ENCODE peak calls at places on chromosomes 11 and 22, in nine cellular contexts. A is PC-9, J is tibial nerve, L is GM06990, G is H1, V is OCI-LY7, T is gastrocnemius medialis, N is lower lobe of right lung, X is lung. O is an unnamed sample.
A peak's percentile ranks its signal among the peaks of the same experiment; 100 is the strongest.

GRCh38 chr11:66484825-66485380 is 4.7 kb downstream of the DPP3 start:
- DNase-seq in A (no peak), J (no peak), L (no peak), G (no peak), V (no peak), T (no peak), N (no peak), X (no peak), O (no peak)

GRCh38 chr11:130420478-130421198 is 7.8 kb downstream of the ADAMTS8 start:
- DNase-seq in A (no peak), J (no peak), L (no peak), G (no peak), V (no peak), T (no peak), N (no peak), X (peak; percentile 55), O (no peak)

GRCh38 chr11:118897721-118898310 is 14.1 kb downstream of the CXCR5 start:
- DNase-seq in A (no peak), J (no peak), L (no peak), G (no peak), V (no peak), T (no peak), N (no peak), X (no peak), O (no peak)

GRCh38 chr11:1138053-1138452 is 19.7 kb upstream of the MUC5AC start:
- DNase-seq in A (no peak), J (no peak), L (no peak), G (no peak), V (no peak), T (no peak), N (no peak), X (no peak), O (no peak)

GRCh38 chr11:73383249-73384126 is 7.3 kb downstream of the RELT start:
- DNase-seq in A (no peak), J (no peak), L (no peak), G (no peak), V (peak; percentile 58), T (no peak), N (no peak), X (no peak), O (no peak)

GRCh38 chr11:80616070-80616800 is 1175.4 kb upstream of the TENM4 start:
- DNase-seq in A (peak; percentile 17), J (no peak), L (no peak), G (no peak), V (no peak), T (no peak), N (no peak), X (no peak), O (no peak)

GRCh38 chr11:36594316-36594989 is at the start of gene IFTAP:
- DNase-seq in A (peak; percentile 88), J (peak; percentile 60), L (no peak), G (peak; percentile 56), V (no peak), T (peak; percentile 56), N (peak; percentile 59), X (peak; percentile 54), O (peak; percentile 50)

GRCh38 chr22:28600546-28601143 is 79.0 kb downstream of the TTC28 start:
- DNase-seq in A (peak; percentile 40), J (no peak), L (peak; percentile 9), G (no peak), V (peak; percentile 72), T (no peak), N (no peak), X (no peak), O (no peak)

GRCh38 chr11:122741613-122742012 is 86.1 kb downstream of the UBASH3B start:
- DNase-seq in A (no peak), J (peak; percentile 46), L (no peak), G (no peak), V (no peak), T (peak; percentile 48), N (peak; percentile 58), X (peak; percentile 41), O (no peak)

GRCh38 chr11:98003606-98004371 is 1017.0 kb upstream of the CNTN5 start:
- DNase-seq in A (no peak), J (no peak), L (no peak), G (no peak), V (no peak), T (no peak), N (no peak), X (no peak), O (no peak)

GRCh38 chr11:91608662-91609061 is 616.0 kb upstream of the FAT3 start:
- DNase-seq in A (no peak), J (no peak), L (no peak), G (no peak), V (no peak), T (no peak), N (no peak), X (no peak), O (no peak)

GRCh38 chr11:104918113-104918824 is 20.0 kb upstream of the CASP12 start:
- DNase-seq in A (no peak), J (no peak), L (no peak), G (no peak), V (no peak), T (no peak), N (no peak), X (no peak), O (no peak)

GRCh38 chr11:66541892-66542291 is 4.0 kb downstream of the ZDHHC24 start:
- DNase-seq in A (no peak), J (no peak), L (no peak), G (no peak), V (no peak), T (no peak), N (no peak), X (no peak), O (peak; percentile 30)

GRCh38 chr22:24703101-24703500 is 71.4 kb downstream of the PIWIL3 start:
- DNase-seq in A (no peak), J (no peak), L (no peak), G (no peak), V (no peak), T (no peak), N (no peak), X (no peak), O (no peak)

GRCh38 chr11:645536-645935 is 8.5 kb downstream of the DRD4 start:
- DNase-seq in A (no peak), J (no peak), L (no peak), G (no peak), V (no peak), T (no peak), N (no peak), X (no peak), O (no peak)

GRCh38 chr11:111665779-111666178 is 63.5 kb downstream of the SIK2 start:
- DNase-seq in A (no peak), J (no peak), L (no peak), G (no peak), V (peak; percentile 24), T (no peak), N (no peak), X (no peak), O (no peak)

DNA sequence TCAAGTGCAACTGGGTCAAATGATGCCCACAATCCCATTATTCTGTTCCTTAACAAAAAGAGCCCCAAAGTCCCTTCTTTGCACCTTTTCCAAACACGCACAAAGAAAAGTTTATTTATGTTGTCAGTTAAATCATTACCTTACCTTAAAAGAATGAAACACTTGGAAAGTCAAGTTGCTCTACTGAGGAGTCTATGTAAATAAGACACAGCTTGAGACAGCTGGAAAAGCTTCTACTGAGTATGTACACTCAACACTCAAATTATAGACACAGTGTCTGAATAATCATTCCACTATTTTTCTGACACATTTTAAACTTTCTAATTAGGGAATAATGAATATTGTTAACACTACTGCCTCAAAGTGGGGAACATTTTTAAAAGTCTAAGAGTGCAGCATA is 21.6 kb upstream of the PHLDA2 start:
- DNase-seq in A (no peak), J (no peak), L (no peak), G (no peak), V (no peak), T (no peak), N (no peak), X (no peak), O (no peak)
- H3K36me3 ChIP-seq in A (no peaks in the 10 kb centered on the region), J (peaks cover 22% of the 10 kb centered on the region), L (peaks cover 46% of the 10 kb centered on the region), G (peaks cover 49% of the 10 kb centered on the region), V (peaks cover 100% of the 10 kb centered on the region), T (peaks cover 5% of the 10 kb centered on the region), N (peaks cover 93% of the 10 kb centered on the region), X (peaks cover 42% of the 10 kb centered on the region), O (peaks cover 17% of the 10 kb centered on the region)

GRCh38 chr22:49997221-49997599 is 15.4 kb downstream of the IL17REL start:
- DNase-seq in A (peak; percentile 34), J (no peak), L (no peak), G (no peak), V (no peak), T (no peak), N (peak; percentile 63), X (no peak), O (no peak)

GRCh38 chr22:49998718-49999062 is 13.9 kb downstream of the IL17REL start:
- DNase-seq in A (no peak), J (no peak), L (no peak), G (no peak), V (no peak), T (no peak), N (peak; percentile 23), X (no peak), O (no peak)

GRCh38 chr22:49999063-49999900 is 13.3 kb downstream of the IL17REL start:
- DNase-seq in A (no peak), J (no peak), L (no peak), G (no peak), V (no peak), T (no peak), N (peak; percentile 46), X (no peak), O (peak; percentile 80)

GRCh38 chr22:49996532-49997220 is 15.9 kb downstream of the IL17REL start:
- DNase-seq in A (peak; percentile 21), J (no peak), L (no peak), G (no peak), V (no peak), T (peak; percentile 5), N (peak; percentile 38), X (no peak), O (no peak)

GRCh38 chr22:49997932-49998717 is 14.4 kb downstream of the IL17REL start:
- DNase-seq in A (peak; percentile 32), J (no peak), L (no peak), G (no peak), V (no peak), T (no peak), N (peak; percentile 36), X (no peak), O (peak; percentile 10)
- H3K36me3 ChIP-seq in A (no peaks in the 10 kb centered on the region), J (no peaks in the 10 kb centered on the region), L (no peaks in the 10 kb centered on the region), G (no peaks in the 10 kb centered on the region), V (no peaks in the 10 kb centered on the region), T (no peaks in the 10 kb centered on the region), N (no peaks in the 10 kb centered on the region), X (no peaks in the 10 kb centered on the region), O (no peaks in the 10 kb centered on the region)

DNA sequence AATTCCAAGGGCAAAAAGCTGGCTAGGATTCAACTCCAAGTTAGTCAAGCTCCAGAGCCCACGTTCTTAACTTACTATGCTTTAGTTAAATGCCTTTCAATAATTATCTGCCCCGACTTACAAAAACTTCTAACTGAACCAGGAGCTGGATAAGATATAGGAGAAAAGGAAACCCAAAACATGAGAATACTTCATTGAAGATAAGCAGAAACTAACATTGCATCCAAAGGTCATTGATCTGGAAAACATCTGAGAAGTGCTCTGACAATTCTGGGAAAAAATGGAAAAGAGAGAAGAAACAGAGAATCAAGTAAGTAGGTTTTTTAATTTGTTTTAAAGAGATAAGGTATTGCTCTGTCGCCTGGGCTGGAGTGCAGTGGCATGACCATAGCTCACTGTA is 27.2 kb downstream of the ACAT1 start:
- DNase-seq in A (no peak), J (no peak), L (no peak), G (no peak), V (no peak), T (no peak), N (no peak), X (no peak), O (no peak)
- H3K36me3 ChIP-seq in A (peaks cover 30% of the 10 kb centered on the region), J (peaks cover 3% of the 10 kb centered on the region), L (peaks cover 13% of the 10 kb centered on the region), G (peaks cover 38% of the 10 kb centered on the region), V (peaks cover 91% of the 10 kb centered on the region), T (peaks cover 5% of the 10 kb centered on the region), N (peaks cover 97% of the 10 kb centered on the region), X (peaks cover 19% of the 10 kb centered on the region), O (no peaks in the 10 kb centered on the region)

GRCh38 chr22:17580461-17581031 is 17.2 kb downstream of the SLC25A18 start:
- DNase-seq in A (no peak), J (no peak), L (no peak), G (no peak), V (no peak), T (no peak), N (no peak), X (no peak), O (no peak)
- H3K36me3 ChIP-seq in A (no peaks in the 10 kb centered on the region), J (no peaks in the 10 kb centered on the region), L (no peaks in the 10 kb centered on the region), G (no peaks in the 10 kb centered on the region), V (no peaks in the 10 kb centered on the region), T (no peaks in the 10 kb centered on the region), N (no peaks in the 10 kb centered on the region), X (no peaks in the 10 kb centered on the region), O (no peaks in the 10 kb centered on the region)